ENCODE peak calls at places on chromosomes 6 and 20, in nine cellular contexts. D is cardiac muscle cell, T is HCT116, P is transverse colon, E is astrocyte of the spinal cord, O is fibroblast of the aortic adventitia, K is Peyer's patch, J is right lobe of liver, R is tibial artery. L is an unnamed sample.

GRCh38 chr20:41140226-41141133 is 3.1 kb downstream of the PLCG1 start:
- DNase-seq in D (no peak), T (no peak), P (peak), E (no peak), O (no peak), K (peak), J (no peak), R (peak), L (no peak)

GRCh38 chr20:38692436-38693411 is 31.6 kb upstream of the SLC32A1 start:
- DNase-seq in D (peak), T (peak), P (peak), E (peak), O (peak), K (no peak), J (peak), R (peak), L (peak)

GRCh38 chr6:3202999-3203696 is 24.3 kb downstream of the TUBB2B start:
- DNase-seq in D (no peak), T (no peak), P (no peak), E (peak), O (peak), K (no peak), J (no peak), R (no peak), L (no peak)

GRCh38 chr6:123777554-123777953 is 26.1 kb upstream of the NKAIN2 start:
- DNase-seq in D (no peak), T (no peak), P (no peak), E (peak), O (peak), K (no peak), J (no peak), R (no peak), L (no peak)

GRCh38 chr6:80009531-80009930 is 5.1 kb downstream of the TTK start:
- DNase-seq in D (no peak), T (no peak), P (no peak), E (no peak), O (no peak), K (no peak), J (no peak), R (no peak), L (no peak)

GRCh38 chr6:138278326-138278725 is 60.0 kb upstream of the PBOV1 start:
- DNase-seq in D (peak), T (no peak), P (no peak), E (peak), O (peak), K (no peak), J (peak), R (no peak), L (no peak)

GRCh38 chr6:34381086-34381485 is 11.4 kb downstream of the NUDT3 start:
- DNase-seq in D (no peak), T (no peak), P (no peak), E (no peak), O (peak), K (no peak), J (no peak), R (no peak), L (no peak)

GRCh38 chr6:1052262-1052661 is 259.6 kb upstream of the FOXQ1 start:
- DNase-seq in D (no peak), T (no peak), P (no peak), E (no peak), O (no peak), K (no peak), J (no peak), R (no peak), L (no peak)

GRCh38 chr6:3196770-3197169 is 30.7 kb downstream of the TUBB2B start:
- DNase-seq in D (no peak), T (no peak), P (no peak), E (no peak), O (no peak), K (no peak), J (no peak), R (no peak), L (no peak)

GRCh38 chr6:133544419-133544818 is 303.3 kb downstream of the EYA4 start:
- DNase-seq in D (no peak), T (no peak), P (no peak), E (no peak), O (no peak), K (no peak), J (no peak), R (no peak), L (no peak)

GRCh38 chr6:36334832-36335459 is 1.7 kb downstream of the BNIP5 start:
- DNase-seq in D (no peak), T (no peak), P (peak), E (no peak), O (no peak), K (peak), J (no peak), R (peak), L (no peak)

GRCh38 chr6:34515473-34516387 is 40.4 kb downstream of the SPDEF start:
- DNase-seq in D (no peak), T (no peak), P (no peak), E (no peak), O (no peak), K (peak), J (no peak), R (no peak), L (no peak)

GRCh38 chr20:41436679-41437078 is 70.1 kb upstream of the EMILIN3 start:
- DNase-seq in D (no peak), T (no peak), P (no peak), E (peak), O (no peak), K (no peak), J (no peak), R (no peak), L (no peak)

GRCh38 chr6:105310371-105310770 is 92.5 kb downstream of the PREP start:
- DNase-seq in D (no peak), T (no peak), P (peak), E (no peak), O (no peak), K (no peak), J (no peak), R (no peak), L (no peak)

GRCh38 chr6:15663057-15663638 is 320 bp upstream of the DTNBP1 start:
- DNase-seq in D (no peak), T (peak), P (no peak), E (peak), O (peak), K (no peak), J (no peak), R (no peak), L (no peak)

GRCh38 chr6:15661815-15662245 is 998 bp downstream of the DTNBP1 start:
- DNase-seq in D (no peak), T (no peak), P (no peak), E (no peak), O (peak), K (no peak), J (no peak), R (no peak), L (no peak)

GRCh38 chr6:15659181-15659580 is 3.6 kb downstream of the DTNBP1 start:
- DNase-seq in D (no peak), T (no peak), P (no peak), E (no peak), O (no peak), K (no peak), J (no peak), R (no peak), L (no peak)

GRCh38 chr6:15665237-15665636 is 2.4 kb upstream of the DTNBP1 start:
- DNase-seq in D (no peak), T (no peak), P (no peak), E (no peak), O (no peak), K (no peak), J (no peak), R (no peak), L (no peak)

DNA sequence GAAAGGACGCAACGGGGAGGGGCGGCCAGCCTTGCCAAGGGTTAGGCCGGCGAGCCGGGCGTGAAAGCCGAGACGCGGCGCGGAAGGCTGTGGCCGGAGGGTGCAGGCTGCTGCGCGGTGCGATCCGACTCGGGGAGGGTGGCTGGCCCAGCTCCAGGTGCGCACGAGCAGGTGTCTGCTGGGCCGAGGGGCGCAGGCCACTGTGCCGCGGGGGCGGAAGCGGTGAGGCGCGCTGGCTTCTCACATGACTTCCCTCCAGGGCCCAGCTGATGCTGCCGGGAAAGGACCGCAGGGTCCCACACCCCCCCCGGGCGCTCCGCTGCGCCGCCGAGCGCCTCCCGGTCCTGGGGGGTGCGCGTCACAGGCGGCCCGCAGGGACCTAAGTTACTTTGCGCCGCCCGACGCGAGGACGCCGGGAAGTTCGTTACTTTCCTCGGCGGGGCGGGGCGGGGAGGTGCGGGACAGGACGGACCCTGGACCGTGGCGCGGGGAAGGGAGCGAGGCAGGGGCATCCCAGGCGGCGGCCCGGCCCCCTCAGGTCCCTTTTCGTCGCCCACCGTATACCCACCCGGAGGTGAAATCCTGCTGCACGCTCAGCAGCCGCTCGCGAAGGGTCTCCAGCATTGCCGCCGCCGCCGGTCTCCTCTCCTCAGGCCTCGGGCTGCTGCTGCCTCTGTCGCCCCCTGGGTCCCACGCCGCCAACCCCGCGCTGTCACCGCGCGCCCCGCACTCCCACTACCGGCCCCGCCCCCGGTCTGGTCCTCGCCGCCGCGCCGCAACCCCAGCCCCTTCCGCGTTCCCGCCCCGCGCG is at the start of gene DTNBP1:
- DNase-seq in D (peak), T (no peak), P (peak), E (peak), O (peak), K (peak), J (peak), R (peak), L (no peak)
- TF ChIP-seq CTCF in D (no peak), T (no peak), P (no peak), E (no peak), O (no peak), K (no peak), J (no peak), R (no peak), L (no peak)

GRCh38 chr6:145841668-145842067 is 27.1 kb upstream of the FBXO30 start:
- DNase-seq in D (no peak), T (no peak), P (no peak), E (no peak), O (no peak), K (no peak), J (no peak), R (no peak), L (no peak)

GRCh38 chr6:145836767-145837166 is 22.2 kb upstream of the FBXO30 start:
- DNase-seq in D (no peak), T (no peak), P (no peak), E (no peak), O (peak), K (no peak), J (no peak), R (no peak), L (no peak)

GRCh38 chr6:145839653-145840052 is 25.1 kb upstream of the FBXO30 start:
- DNase-seq in D (no peak), T (no peak), P (no peak), E (no peak), O (no peak), K (no peak), J (no peak), R (no peak), L (no peak)

GRCh38 chr6:145838305-145838704 is 23.7 kb upstream of the FBXO30 start:
- DNase-seq in D (no peak), T (no peak), P (no peak), E (no peak), O (peak), K (no peak), J (no peak), R (no peak), L (no peak)

DNA sequence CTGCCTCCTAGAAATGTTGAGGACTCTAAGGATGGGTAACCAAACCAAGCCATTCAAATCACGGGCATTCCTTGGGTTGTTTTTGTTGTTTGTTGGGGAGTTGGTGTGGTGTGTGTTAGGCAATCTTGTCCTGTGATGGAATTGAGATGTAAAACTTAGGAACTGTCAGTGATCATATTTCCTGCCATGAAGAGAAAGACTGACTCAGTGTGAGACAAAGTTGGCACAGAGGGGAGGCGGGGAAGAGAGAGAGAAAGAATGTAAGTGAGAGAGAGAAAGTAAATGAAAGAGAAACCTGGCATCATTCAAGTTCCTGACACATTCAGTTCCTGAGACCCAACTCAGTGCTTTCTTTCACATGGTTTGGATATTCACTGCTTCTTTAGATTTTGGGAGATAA is 21.6 kb upstream of the FBXO30 start:
- DNase-seq in D (no peak), T (no peak), P (no peak), E (peak), O (peak), K (no peak), J (no peak), R (no peak), L (no peak)
- H3K4me3 ChIP-seq in D (no peak), T (no peak), P (no peak), E (no peak), O (no peak), K (no peak), J (no peak), R (no peak), L (no peak)

GRCh38 chr20:57434390-57434700 is 43.1 kb downstream of the RBM38 start:
- DNase-seq in D (no peak), T (no peak), P (no peak), E (no peak), O (no peak), K (no peak), J (no peak), R (no peak), L (no peak)
- TF ChIP-seq CTCF in D (no peak), T (no peak), P (no peak), E (no peak), O (no peak), K (no peak), J (peak), R (no peak), L (peak)

GRCh38 chr6:84768442-84769174 is 4.2 kb upstream of the TBX18 start:
- DNase-seq in D (no peak), T (no peak), P (no peak), E (peak), O (no peak), K (no peak), J (no peak), R (peak), L (no peak)

GRCh38 chr6:84771732-84772131 is 7.3 kb upstream of the TBX18 start:
- DNase-seq in D (no peak), T (no peak), P (no peak), E (peak), O (peak), K (no peak), J (no peak), R (no peak), L (no peak)

GRCh38 chr6:84772428-84773132 is 8.2 kb upstream of the TBX18 start:
- DNase-seq in D (no peak), T (no peak), P (no peak), E (peak), O (no peak), K (no peak), J (no peak), R (peak), L (no peak)

GRCh38 chr6:84769247-84769646 is 4.8 kb upstream of the TBX18 start:
- DNase-seq in D (no peak), T (no peak), P (no peak), E (peak), O (no peak), K (no peak), J (no peak), R (no peak), L (no peak)

GRCh38 chr6:84770521-84770920 is 6.1 kb upstream of the TBX18 start:
- DNase-seq in D (no peak), T (no peak), P (no peak), E (peak), O (no peak), K (no peak), J (no peak), R (no peak), L (no peak)
- H3K4me3 ChIP-seq in D (no peak), T (no peak), P (no peak), E (no peak), O (no peak), K (no peak), J (no peak), R (peak), L (no peak)

DNA sequence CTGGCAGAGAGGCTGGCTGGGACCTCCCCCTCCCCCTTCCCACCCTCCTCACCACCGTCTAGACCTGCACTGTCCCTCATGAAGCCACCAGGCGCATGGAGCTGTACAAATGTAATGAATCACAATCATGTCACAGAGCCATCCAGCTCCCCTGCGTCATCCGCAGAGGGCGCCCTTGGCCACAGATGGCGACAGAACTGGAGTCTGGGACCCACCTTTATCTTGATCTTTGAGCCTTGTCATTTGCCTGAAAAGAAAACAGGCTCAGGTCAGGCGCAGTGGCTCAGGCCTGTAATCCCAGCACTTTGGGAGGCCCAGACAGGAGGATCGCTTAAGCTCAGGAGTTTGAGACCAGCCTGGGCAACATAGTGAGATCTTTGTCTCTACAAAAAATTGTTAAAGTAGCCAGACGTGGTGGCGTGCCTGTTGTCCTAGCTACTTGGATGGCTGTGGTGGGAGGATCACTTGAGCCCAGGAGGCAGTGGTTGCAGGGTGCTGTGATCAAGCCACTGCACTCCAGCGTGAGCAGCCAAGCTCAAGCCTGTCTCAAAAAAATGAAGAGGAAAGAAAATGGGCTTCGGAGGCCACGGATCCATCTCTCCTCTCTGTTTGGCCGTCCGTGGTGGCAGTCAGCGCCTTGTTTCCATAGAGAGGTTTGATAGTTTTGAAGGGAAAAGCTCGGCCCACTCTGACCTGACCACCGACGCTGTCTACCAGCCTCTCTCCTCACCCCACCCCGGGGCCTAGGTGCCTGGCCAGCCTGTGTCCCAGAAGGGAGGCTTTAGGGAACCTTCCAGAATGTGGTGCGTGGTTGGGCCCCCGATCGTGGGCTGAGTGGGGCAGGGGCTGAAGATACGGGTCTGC is 6.2 kb downstream of the COL9A3 start:
- DNase-seq in D (peak), T (peak), P (peak), E (no peak), O (no peak), K (peak), J (peak), R (no peak), L (no peak)
- TF ChIP-seq CTCF in D (peak), T (no peak), P (peak), E (peak), O (peak), K (peak), J (peak), R (no peak), L (peak)

GRCh38 chr6:24358219-24358821 is 461 bp upstream of the DCDC2 start:
- DNase-seq in D (no peak), T (no peak), P (no peak), E (no peak), O (no peak), K (no peak), J (no peak), R (no peak), L (no peak)
- H3K4me3 ChIP-seq in D (no peak), T (no peak), P (no peak), E (peak), O (no peak), K (peak), J (no peak), R (peak), L (peak)

GRCh38 chr6:112694986-112695385 is 347.9 kb downstream of the RFPL4B start:
- DNase-seq in D (no peak), T (no peak), P (no peak), E (no peak), O (peak), K (no peak), J (no peak), R (no peak), L (no peak)

GRCh38 chr6:112691289-112691688 is 344.2 kb downstream of the RFPL4B start:
- DNase-seq in D (no peak), T (peak), P (no peak), E (peak), O (peak), K (no peak), J (no peak), R (no peak), L (no peak)

DNA sequence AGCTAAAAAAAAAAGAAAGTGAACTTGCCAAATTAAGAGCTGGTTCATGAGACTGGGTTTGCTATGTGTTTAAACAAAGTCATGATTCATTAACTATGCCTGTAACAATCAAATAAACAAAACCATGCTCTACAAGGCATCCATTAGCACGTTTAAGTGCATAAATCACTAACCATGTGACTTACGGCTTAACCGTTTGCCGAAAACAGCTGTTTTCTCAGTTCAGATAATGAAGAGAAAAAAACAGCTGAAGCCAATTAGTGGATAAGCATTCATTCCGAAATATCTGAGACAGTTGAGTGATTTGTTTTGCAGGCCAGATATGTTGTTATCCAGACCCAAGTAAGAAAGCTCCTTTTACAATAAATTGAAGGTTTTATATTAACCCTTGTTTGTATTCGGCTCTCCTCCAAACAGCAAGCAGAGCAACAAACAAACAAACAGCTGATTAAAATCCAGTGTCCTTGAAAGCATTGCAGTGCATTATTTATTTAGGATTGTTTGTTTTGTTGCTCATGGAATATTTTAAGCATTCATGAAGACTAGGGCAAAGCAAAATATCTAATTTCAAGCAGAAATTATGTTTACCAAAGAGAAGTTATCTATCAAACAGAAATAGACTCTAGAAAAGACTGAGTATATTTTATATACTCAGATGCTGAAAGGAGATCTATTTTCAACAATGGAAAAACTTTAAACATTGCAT is 343.5 kb downstream of the RFPL4B start:
- DNase-seq in D (no peak), T (no peak), P (no peak), E (no peak), O (peak), K (no peak), J (no peak), R (no peak), L (no peak)
- TF ChIP-seq CTCF in D (no peak), T (no peak), P (no peak), E (no peak), O (no peak), K (no peak), J (no peak), R (no peak), L (no peak)

L was measured in kidney epithelial cell.